ENCODE peak calls at places on chromosomes 1 and 21, in eight cellular contexts. K is hypothalamus; N is substantia nigra; Q is activated naive CD8-positive, alpha-beta T cell treated with anti-CD3 and anti-CD28 coated beads for 36 hours; E is foreskin keratinocyte; Z is D341Med; D is upper lobe of right lung; U is neural crest cell. J is an unnamed sample.

GRCh38 chr1:153932593-153933131 is 9.9 kb upstream of the GATAD2B start:
- DNase-seq in K (no peak), N (no peak), Q (no peak), E (no peak), Z (peak; percentile 21), D (peak; percentile 45), U (no peak), J (no peak)

GRCh38 chr1:90723561-90724108 is 6.5 kb upstream of the BARHL2 start:
- DNase-seq in K (no peak), N (no peak), Q (no peak), E (no peak), Z (peak; percentile 49), D (no peak), U (no peak), J (no peak)

GRCh38 chr1:109726007-109726406 is 14.0 kb downstream of the GSTM5 start:
- DNase-seq in K (no peak), N (no peak), Q (no peak), E (no peak), Z (no peak), D (no peak), U (no peak), J (no peak)

GRCh38 chr1:167553136-167554027 is at the start of gene CREG1:
- DNase-seq in K (peak; percentile 85), N (peak; percentile 63), Q (peak; percentile 93), E (peak; percentile 79), Z (peak; percentile 99), D (peak; percentile 98), U (peak; percentile 92), J (peak; percentile 91)

GRCh38 chr1:60621524-60621923 is 460.8 kb upstream of the NFIA start:
- DNase-seq in K (no peak), N (no peak), Q (no peak), E (no peak), Z (no peak), D (no peak), U (peak; percentile 4), J (peak; percentile 50)

GRCh38 chr1:154956557-154956956 is 658 bp upstream of the PBXIP1 start:
- DNase-seq in K (peak; percentile 43), N (no peak), Q (no peak), E (no peak), Z (no peak), D (no peak), U (no peak), J (peak; percentile 89)

GRCh38 chr1:55441474-55441873 is 226.3 kb upstream of the USP24 start:
- DNase-seq in K (no peak), N (no peak), Q (no peak), E (no peak), Z (no peak), D (no peak), U (no peak), J (no peak)

GRCh38 chr1:219751870-219752269 is 139.0 kb upstream of the ZC3H11B start:
- DNase-seq in K (no peak), N (no peak), Q (no peak), E (no peak), Z (no peak), D (no peak), U (no peak), J (no peak)

GRCh38 chr1:164771001-164771550 is 212.1 kb downstream of the PBX1 start:
- DNase-seq in K (no peak), N (no peak), Q (no peak), E (no peak), Z (no peak), D (no peak), U (no peak), J (no peak)

GRCh38 chr21:39159342-39160063 is 23.7 kb downstream of the PSMG1 start:
- DNase-seq in K (no peak), N (no peak), Q (no peak), E (no peak), Z (peak; percentile 81), D (no peak), U (no peak), J (no peak)

GRCh38 chr1:32125313-32125712 is 17.5 kb downstream of the KPNA6 start:
- DNase-seq in K (no peak), N (no peak), Q (no peak), E (no peak), Z (no peak), D (no peak), U (no peak), J (no peak)

GRCh38 chr21:34369741-34370140 is 5.6 kb upstream of the SMIM11 start:
- DNase-seq in K (no peak), N (no peak), Q (no peak), E (no peak), Z (no peak), D (no peak), U (no peak), J (no peak)

GRCh38 chr1:15401391-15402055 is 8.2 kb upstream of the EFHD2 start:
- DNase-seq in K (no peak), N (no peak), Q (no peak), E (no peak), Z (no peak), D (no peak), U (no peak), J (no peak)

GRCh38 chr21:16573581-16573980 is 843.8 kb downstream of the USP25 start:
- DNase-seq in K (no peak), N (no peak), Q (no peak), E (peak; percentile 15), Z (no peak), D (no peak), U (no peak), J (no peak)

GRCh38 chr1:65021792-65022191 is 55.4 kb upstream of the JAK1 start:
- DNase-seq in K (no peak), N (no peak), Q (no peak), E (no peak), Z (no peak), D (no peak), U (no peak), J (no peak)

GRCh38 chr1:165289556-165289955 is 67.0 kb downstream of the LMX1A start:
- DNase-seq in K (no peak), N (no peak), Q (no peak), E (no peak), Z (peak; percentile 60), D (no peak), U (no peak), J (no peak)

GRCh38 chr1:89553195-89553584 is 28.6 kb downstream of the LRRC8B start:
- DNase-seq in K (no peak), N (no peak), Q (no peak), E (no peak), Z (no peak), D (no peak), U (no peak), J (no peak)

GRCh38 chr1:18632711-18633427 is 2.2 kb downstream of the PAX7 start:
- DNase-seq in K (no peak), N (no peak), Q (no peak), E (no peak), Z (no peak), D (peak; percentile 88), U (peak; percentile 31), J (no peak)

GRCh38 chr1:13783551-13783950 is 83.6 kb downstream of the PRDM2 start:
- DNase-seq in K (no peak), N (no peak), Q (no peak), E (no peak), Z (no peak), D (no peak), U (no peak), J (no peak)

GRCh38 chr21:26842976-26843911 is 2.0 kb downstream of the ADAMTS1 start:
- DNase-seq in K (peak; percentile 72), N (peak; percentile 32), Q (peak; percentile 21), E (peak; percentile 89), Z (peak; percentile 60), D (peak; percentile 90), U (peak; percentile 68), J (peak; percentile 87)

GRCh38 chr1:16241116-16241763 is 4.3 kb upstream of the CPLANE2 start:
- DNase-seq in K (no peak), N (no peak), Q (no peak), E (no peak), Z (no peak), D (no peak), U (no peak), J (no peak)

GRCh38 chr21:26137379-26138060 is 33.0 kb downstream of the APP start:
- DNase-seq in K (no peak), N (no peak), Q (no peak), E (no peak), Z (no peak), D (no peak), U (no peak), J (no peak)

GRCh38 chr1:11563560-11564069 is 84.7 kb downstream of the DISP3 start:
- DNase-seq in K (no peak), N (no peak), Q (no peak), E (peak; percentile 36), Z (no peak), D (no peak), U (peak; percentile 20), J (no peak)